ENCODE peak calls at places on chromosomes 3 and 15, in four cellular contexts. R is WTC11, E is K562, X is HepG2. N is an unnamed sample.

GRCh38 chr15:72005483-72005882 is 112.5 kb downstream of the MYO9A start:
- DNase-seq in E (no peak), R (no peak), X (no peak), N (no peak)

GRCh38 chr3:107753494-107753893 is 230.7 kb downstream of the BBX start:
- DNase-seq in X (peak), R (peak), E (no peak), N (no peak)

GRCh38 chr3:53168175-53168923 is 7.3 kb downstream of the PRKCD start:
- DNase-seq in X (no peak), E (no peak), R (peak), N (no peak)

GRCh38 chr3:151377768-151378385 is 6.7 kb downstream of the P2RY12 start:
- DNase-seq in E (no peak), X (no peak), R (no peak), N (no peak)

GRCh38 chr15:62390793-62391543 is 225.9 kb upstream of the C2CD4B start:
- DNase-seq in E (peak), R (peak), X (peak), N (no peak)

GRCh38 chr15:69074011-69074842 is 59.7 kb downstream of the NOX5 start:
- DNase-seq in X (peak), R (peak), E (no peak), N (no peak)

GRCh38 chr3:12759097-12759679 is at the start of gene TMEM40:
- DNase-seq in X (no peak), R (peak), E (no peak), N (no peak)

GRCh38 chr3:168117059-168117458 is 21.3 kb upstream of the GOLIM4 start:
- DNase-seq in E (no peak), R (no peak), X (no peak), N (no peak)

GRCh38 chr3:176867681-176868663 is 329.3 kb downstream of the TBL1XR1 start:
- DNase-seq in X (no peak), R (no peak), E (no peak), N (no peak)

GRCh38 chr15:57281357-57281756 is 94.9 kb upstream of the CGNL1 start:
- DNase-seq in R (peak), X (no peak), E (no peak), N (no peak)

GRCh38 chr15:67149859-67150824 is 84.7 kb downstream of the SMAD3 start:
- DNase-seq in R (peak), E (peak), X (peak), N (peak)

GRCh38 chr3:41060106-41060505 is 139.2 kb upstream of the CTNNB1 start:
- DNase-seq in X (no peak), E (no peak), R (no peak), N (no peak)

GRCh38 chr3:64109438-64109837 is 86.1 kb upstream of the PSMD6 start:
- DNase-seq in E (no peak), R (no peak), X (peak), N (no peak)

GRCh38 chr15:52078876-52079700 is 33.5 kb downstream of the BCL2L10 start:
- DNase-seq in R (peak), E (peak), X (peak), N (no peak)

GRCh38 chr3:34015204-34016142 is 217.0 kb downstream of the PDCD6IP start:
- DNase-seq in R (peak), X (peak), E (peak), N (no peak)

GRCh38 chr3:38317186-38317759 is 29.3 kb upstream of the XYLB start:
- DNase-seq in X (no peak), E (no peak), R (no peak), N (no peak)

GRCh38 chr15:70272565-70273355 is 175.0 kb upstream of the TLE3 start:
- DNase-seq in R (no peak), E (no peak), X (no peak), N (no peak)

GRCh38 chr15:33913459-33913858 is 54.8 kb upstream of the CHRM5 start:
- DNase-seq in R (no peak), E (no peak), X (no peak), N (no peak)

GRCh38 chr3:50364573-50365079 is 5.3 kb upstream of the TMEM115 start:
- DNase-seq in R (peak), X (no peak), E (no peak), N (no peak)

GRCh38 chr3:185900228-185900627 is 37.6 kb downstream of the TRA2B start:
- DNase-seq in E (peak), X (peak), R (no peak), N (no peak)

GRCh38 chr3:5006755-5007202 is 27.5 kb downstream of the BHLHE40 start:
- DNase-seq in X (no peak), R (no peak), E (no peak), N (peak)

GRCh38 chr3:187165144-187165543 is 25.8 kb upstream of the RPL39L start:
- DNase-seq in X (peak), E (peak), R (peak), N (no peak)

GRCh38 chr15:63401078-63401477 is 19.4 kb upstream of the CA12 start:
- DNase-seq in E (no peak), X (no peak), R (no peak), N (no peak)

GRCh38 chr3:31958721-31959152 is 22.3 kb downstream of the OSBPL10 start:
- DNase-seq in X (no peak), E (no peak), R (no peak), N (no peak)

GRCh38 chr15:90765489-90765888 is 48.3 kb downstream of the BLM start:
- DNase-seq in E (no peak), R (no peak), X (no peak), N (no peak)

GRCh38 chr15:90762109-90762508 is 45.0 kb downstream of the BLM start:
- DNase-seq in R (peak), E (no peak), X (no peak), N (no peak)

GRCh38 chr15:90763700-90764099 is 46.6 kb downstream of the BLM start:
- DNase-seq in E (no peak), X (no peak), R (no peak), N (no peak)

GRCh38 chr15:90769375-90769774 is 52.2 kb downstream of the BLM start:
- DNase-seq in E (no peak), R (no peak), X (no peak), N (no peak)

GRCh38 chr15:90765966-90766365 is 48.8 kb downstream of the BLM start:
- DNase-seq in R (no peak), X (no peak), E (no peak), N (no peak)
- TF ChIP-seq ETV6 in R (no peak), X (no peak), E (no peak), N (no peak)

GRCh38 chr3:193174137-193174536 is 66.9 kb upstream of the PLAAT1 start:
- DNase-seq in R (no peak), X (no peak), E (peak), N (no peak)

GRCh38 chr3:193165431-193166120 is 75.4 kb upstream of the PLAAT1 start:
- DNase-seq in X (no peak), R (no peak), E (no peak), N (no peak)

DNA sequence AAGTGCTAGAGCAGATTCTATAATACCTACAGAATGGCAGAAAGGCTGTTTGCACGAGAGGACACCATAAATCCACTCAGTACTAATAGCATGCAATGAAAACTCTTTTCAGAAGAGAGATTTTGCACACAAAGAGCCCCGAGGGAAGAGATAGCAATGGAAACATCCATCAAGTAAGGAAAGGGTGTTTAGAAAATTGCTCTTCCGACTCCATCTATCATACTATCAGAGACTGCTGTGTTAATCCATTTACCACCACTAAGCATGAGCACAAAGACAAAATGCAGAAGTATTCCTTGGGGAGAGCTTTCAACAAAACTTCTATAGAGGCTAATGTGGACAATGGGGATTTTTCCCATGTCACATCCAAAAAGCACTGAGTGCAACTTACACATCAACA is 72.1 kb upstream of the PLAAT1 start:
- DNase-seq in R (no peak), E (no peak), X (no peak), N (no peak)
- TF ChIP-seq ETV6 in R (no peak), E (no peak), X (no peak), N (no peak)

DNA sequence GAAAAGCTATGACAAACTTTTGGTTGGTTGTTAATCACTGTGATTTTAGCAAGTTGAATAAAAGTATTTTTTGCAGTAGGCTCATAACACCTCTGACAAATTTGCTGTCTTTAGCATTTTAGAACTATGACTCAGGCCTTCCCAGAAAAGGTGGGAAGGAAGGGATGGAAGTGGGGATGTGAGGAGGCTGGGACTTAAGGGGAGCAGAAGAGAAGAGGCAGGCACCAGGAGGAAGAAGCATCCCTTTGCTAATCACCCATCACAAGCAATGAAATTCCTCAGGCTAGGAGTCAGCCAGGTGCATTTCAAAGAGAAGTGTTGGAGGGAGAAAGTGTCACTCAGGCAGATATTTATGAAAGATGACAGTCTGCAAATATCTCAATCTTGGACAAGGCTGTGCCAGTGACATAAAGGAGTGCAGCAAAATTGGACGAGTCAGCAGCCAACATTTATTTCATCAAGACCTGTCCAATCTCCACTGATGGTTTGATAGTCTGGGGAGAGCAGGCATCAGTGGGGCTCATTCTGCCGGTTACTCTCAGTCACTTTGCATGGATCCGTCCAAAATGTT is 337.3 kb upstream of the ARRDC4 start:
- DNase-seq in E (no peak), R (no peak), X (no peak), N (no peak)
- TF ChIP-seq ETV6 in E (no peak), R (no peak), X (no peak), N (no peak)

DNA sequence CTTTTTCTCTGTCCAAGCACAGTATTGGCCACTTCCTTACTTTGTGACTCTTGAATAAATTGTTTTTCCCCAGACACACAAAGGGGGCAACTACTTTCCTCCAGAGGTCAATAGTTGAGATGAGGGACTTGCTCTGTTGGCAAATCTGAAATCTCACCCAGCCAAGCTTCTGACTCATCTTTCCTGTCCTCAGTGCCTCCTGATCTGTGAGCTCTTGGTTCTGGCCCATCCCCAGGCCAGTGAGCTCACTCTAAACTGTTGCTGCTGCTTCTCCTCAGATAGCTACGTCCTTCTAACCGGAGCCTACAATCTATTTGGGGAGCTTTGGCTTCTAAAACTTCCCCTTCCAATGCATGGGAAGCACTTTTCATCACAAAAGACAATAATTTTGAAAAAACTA is 50.0 kb upstream of the NMD3 start:
- DNase-seq in R (no peak), X (no peak), E (no peak), N (no peak)
- TF ChIP-seq ETV6 in R (no peak), X (no peak), E (no peak), N (no peak)

DNA sequence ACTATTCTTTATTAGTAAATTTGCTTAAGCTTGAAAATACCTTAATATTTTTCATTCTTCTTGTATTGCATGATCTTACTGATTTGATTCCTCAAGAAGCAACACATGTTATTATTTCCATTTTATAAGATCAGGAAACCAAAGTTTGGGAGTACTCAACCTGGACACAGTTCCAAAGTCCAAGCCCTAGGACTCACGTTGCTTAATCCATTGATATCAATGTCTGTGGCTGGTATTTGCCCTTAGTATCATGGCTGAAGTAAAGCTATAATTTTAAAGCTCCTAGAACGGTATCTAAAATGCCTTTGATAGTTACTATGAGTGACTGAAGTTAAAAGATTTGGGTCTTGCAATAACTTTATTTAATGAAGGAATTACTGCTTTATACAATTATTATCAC is 1045.3 kb downstream of the TUSC7 start:
- DNase-seq in X (no peak), E (no peak), R (no peak), N (no peak)
- TF ChIP-seq ETV6 in X (no peak), E (no peak), R (no peak), N (no peak)

DNA sequence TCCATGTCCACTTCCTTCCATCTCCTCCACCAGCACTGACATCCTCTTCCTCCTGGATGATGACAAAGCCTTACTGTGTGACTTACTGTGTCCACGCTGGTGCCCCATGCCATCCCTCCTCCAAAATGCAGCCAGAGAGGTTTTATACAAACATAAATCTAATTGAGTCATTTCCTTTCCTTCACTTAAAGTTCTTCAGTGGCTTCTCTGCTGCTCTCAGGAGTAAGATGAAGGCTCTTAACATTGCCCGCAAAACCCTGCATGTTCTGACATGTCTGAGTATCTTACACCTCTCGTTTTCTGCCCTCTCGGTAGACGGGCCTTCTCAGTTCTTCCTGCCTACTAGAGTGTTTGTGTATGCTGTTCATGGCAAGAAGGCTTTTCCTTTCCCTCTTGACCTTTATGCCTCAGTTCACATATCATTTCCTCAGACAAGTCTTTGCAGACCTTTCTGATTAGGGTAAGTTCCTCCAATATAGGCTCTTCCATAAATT is 175.5 kb downstream of the CFAP20DC start:
- DNase-seq in E (no peak), X (no peak), R (no peak), N (peak)
- TF ChIP-seq ETV6 in E (no peak), X (no peak), R (no peak), N (no peak)

DNA sequence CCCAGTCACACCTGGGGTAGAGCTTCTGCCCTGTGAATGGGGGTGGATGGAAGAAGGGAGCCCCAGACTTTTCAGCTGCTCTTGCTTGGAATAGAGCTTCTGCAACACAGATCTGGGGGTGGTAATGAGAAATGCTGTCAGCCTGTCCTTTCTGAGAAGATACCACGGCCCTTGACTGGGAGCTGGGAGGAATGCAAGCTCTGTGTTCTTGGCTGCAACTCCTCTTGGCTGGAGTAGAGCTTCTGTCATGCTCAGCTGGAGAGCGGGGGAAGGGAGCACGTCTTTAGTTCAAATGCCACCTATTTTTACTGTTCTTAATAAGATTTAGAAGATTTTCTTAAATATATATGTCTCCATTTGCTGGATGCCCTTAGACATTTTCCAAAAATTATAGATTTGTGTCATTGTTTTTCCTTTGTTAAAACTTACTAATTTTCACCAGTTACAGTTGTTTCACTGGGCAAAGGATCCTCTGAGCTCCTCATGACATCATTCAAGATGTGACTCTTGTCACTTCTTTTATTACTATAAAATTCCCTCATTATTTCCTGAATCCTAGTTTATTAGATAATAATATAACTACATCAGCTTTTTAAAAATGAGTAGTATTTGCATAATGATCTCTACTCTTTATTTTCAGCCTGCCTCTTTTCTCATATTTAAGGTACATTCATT is 179.9 kb upstream of the TGFBR2 start:
- DNase-seq in E (no peak), X (no peak), R (no peak), N (no peak)
- TF ChIP-seq ETV6 in E (no peak), X (no peak), R (no peak), N (no peak)

GRCh38 chr3:42340466-42340865 is 69.9 kb downstream of the LYZL4 start:
- DNase-seq in R (no peak), X (no peak), E (no peak), N (no peak)

DNA sequence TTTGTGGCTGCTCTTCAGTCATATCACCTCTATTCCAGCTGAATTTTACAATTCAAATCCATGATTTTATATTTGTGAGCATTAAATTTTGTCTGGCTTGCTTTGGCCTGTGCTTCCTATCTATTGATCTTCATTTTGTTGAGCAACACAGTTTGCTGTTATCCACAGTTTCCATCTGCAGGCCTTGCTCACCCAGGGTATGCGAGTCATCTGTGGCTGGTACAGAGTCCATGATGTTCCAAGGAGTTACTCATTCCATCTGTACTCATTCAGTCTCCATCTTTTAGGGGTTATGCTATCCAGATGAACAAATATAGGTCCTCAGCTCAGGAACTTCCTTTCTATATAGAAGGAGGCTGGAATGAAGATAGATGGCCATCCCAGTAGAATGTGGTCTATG is 70.1 kb upstream of the CCK start:
- DNase-seq in X (no peak), R (no peak), E (no peak), N (no peak)
- TF ChIP-seq ETV6 in X (no peak), R (no peak), E (no peak), N (no peak)

N was measured in GM12878.